ENCODE peak calls at places on chromosomes 1 and 21, in four cellular contexts. D is lower leg skin, A is AG04450, T is type B pancreatic cell. R is an unnamed sample.

GRCh38 chr1:2356401-2356800 is 35.0 kb downstream of the MORN1 start:
- DNase-seq in D (no peak), A (no peak), T (no peak), R (no peak)

GRCh38 chr1:211332036-211332616 is 5.5 kb downstream of the TRAF5 start:
- DNase-seq in D (no peak), A (no peak), T (no peak), R (no peak)

GRCh38 chr21:43926196-43926595 is 61.2 kb downstream of the AGPAT3 start:
- DNase-seq in D (no peak), A (no peak), T (no peak), R (no peak)

GRCh38 chr1:93864175-93864574 is 14.8 kb downstream of the DNTTIP2 start:
- DNase-seq in D (no peak), A (no peak), T (no peak), R (no peak)

GRCh38 chr1:201570158-201570885 is 31.4 kb downstream of the NAV1 start:
- DNase-seq in D (peak), A (no peak), T (no peak), R (no peak)

GRCh38 chr1:175016073-175016722 is 7.0 kb downstream of the MRPS14 start:
- DNase-seq in D (no peak), A (no peak), T (no peak), R (no peak)

GRCh38 chr1:232404981-232405380 is 225.0 kb downstream of the SIPA1L2 start:
- DNase-seq in D (no peak), A (no peak), T (no peak), R (no peak)

GRCh38 chr1:109769335-109770078 is 5.8 kb upstream of the EPS8L3 start:
- DNase-seq in D (no peak), A (peak), T (no peak), R (peak)

DNA sequence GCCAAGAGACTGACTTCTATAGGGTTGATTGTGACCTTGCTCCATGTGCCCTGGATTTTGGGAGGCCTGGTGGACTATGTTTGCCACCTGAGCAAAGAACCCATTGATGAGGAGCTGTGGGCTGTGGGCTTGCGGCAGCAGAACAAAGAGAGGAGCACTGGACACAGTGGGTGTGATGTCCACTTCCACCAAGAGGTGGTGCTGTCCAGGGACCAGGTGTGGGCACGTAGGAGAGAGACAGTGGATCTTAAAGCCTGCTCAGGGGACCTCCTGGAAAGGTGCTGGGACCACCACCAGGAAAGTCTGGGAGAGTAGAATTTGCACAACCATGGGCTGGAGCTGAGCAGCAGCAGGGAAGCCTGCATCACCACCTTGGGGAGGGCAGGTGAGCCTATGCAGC is 106.7 kb upstream of the ETS2 start:
- DNase-seq in D (no peak), A (no peak), T (no peak), R (no peak)
- TF ChIP-seq CTCF in D (no peak), A (peak), T (peak), R (no peak)

GRCh38 chr1:205631727-205632373 is at the start of gene ELK4:
- DNase-seq in D (peak), A (peak), T (peak), R (peak)
- TF ChIP-seq CTCF in D (peak), A (peak), T (peak), R (no peak)

DNA sequence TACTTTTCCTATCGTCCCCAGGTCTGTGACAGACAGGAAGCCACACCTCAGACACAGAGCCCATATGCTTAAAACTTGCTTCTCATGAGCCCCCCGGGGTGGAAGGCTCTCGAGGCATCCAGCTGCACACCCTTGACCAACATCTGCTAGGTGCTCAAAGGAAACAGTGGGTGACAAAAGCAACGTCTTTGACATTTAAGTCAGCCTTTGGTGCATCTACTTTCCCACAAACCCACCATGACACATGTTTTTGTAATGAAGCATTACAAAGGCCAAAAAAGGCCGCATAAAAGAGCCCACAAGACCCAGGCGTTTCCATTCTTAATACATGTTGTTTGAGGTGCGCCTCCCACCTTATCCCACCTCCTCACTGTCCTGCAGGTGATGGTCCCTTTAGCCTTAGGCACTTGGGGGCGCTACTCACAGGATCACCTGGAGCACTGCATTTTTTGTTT is 11.8 kb upstream of the FASLG start:
- DNase-seq in D (no peak), A (no peak), T (no peak), R (no peak)
- TF ChIP-seq CTCF in D (no peak), A (no peak), T (no peak), R (no peak)

GRCh38 chr1:225770586-225771248 is 6.9 kb upstream of the SRP9 start:
- DNase-seq in D (peak), A (no peak), T (no peak), R (no peak)
- TF ChIP-seq CTCF in D (no peak), A (no peak), T (no peak), R (no peak)